ENCODE peak calls at places on chromosome 11, in six cellular contexts. K is transverse colon, F is GM23338, V is PC-9, T is lower lobe of right lung, G is stomach. Q is an unnamed sample. For H3K4me1, the result is how much of the 10 kb centered on the place peaks cover.

GRCh38 chr11:129503646-129504045 is 128.0 kb downstream of the BARX2 start:
- DNase-seq in K (no peak), F (no peak), V (peak), T (no peak), G (no peak), Q (no peak)

GRCh38 chr11:62678770-62679696 is at the start of gene UBXN1:
- DNase-seq in K (peak), F (peak), V (peak), T (peak), G (peak), Q (peak)

GRCh38 chr11:15769203-15769602 is 587.1 kb downstream of the SOX6 start:
- DNase-seq in K (peak), F (no peak), V (peak), T (no peak), G (peak), Q (no peak)

GRCh38 chr11:120432056-120433018 is 79.2 kb upstream of the GRIK4 start:
- DNase-seq in K (no peak), F (no peak), V (peak), T (no peak), G (no peak), Q (no peak)

GRCh38 chr11:60371854-60372253 is 6.5 kb upstream of the MS4A7 start:
- DNase-seq in K (no peak), F (no peak), V (no peak), T (no peak), G (no peak), Q (no peak)

GRCh38 chr11:69918231-69918937 is 99.2 kb upstream of the FGF3 start:
- DNase-seq in K (peak), F (no peak), V (no peak), T (peak), G (peak), Q (no peak)

GRCh38 chr11:18749681-18750319 is 23.8 kb upstream of the IGSF22 start:
- DNase-seq in K (no peak), F (peak), V (peak), T (no peak), G (no peak), Q (no peak)

GRCh38 chr11:133726576-133726975 is 118.7 kb downstream of the SPATA19 start:
- DNase-seq in K (no peak), F (no peak), V (no peak), T (no peak), G (no peak), Q (no peak)

GRCh38 chr11:109695696-109696095 is 273.7 kb downstream of the C11orf87 start:
- DNase-seq in K (no peak), F (no peak), V (no peak), T (no peak), G (no peak), Q (no peak)

GRCh38 chr11:18527512-18527911 is 770 bp upstream of the TSG101 start:
- DNase-seq in K (no peak), F (no peak), V (peak), T (no peak), G (no peak), Q (no peak)

GRCh38 chr11:59556883-59557205 is 45.5 kb downstream of the OR4D9 start:
- DNase-seq in K (no peak), F (peak), V (peak), T (no peak), G (no peak), Q (no peak)

GRCh38 chr11:3046190-3046589 is 11.0 kb downstream of the CARS1 start:
- DNase-seq in K (no peak), F (peak), V (no peak), T (no peak), G (no peak), Q (no peak)

GRCh38 chr11:17564687-17565042 is 17.6 kb downstream of the OTOG start:
- DNase-seq in K (no peak), F (peak), V (no peak), T (no peak), G (no peak), Q (no peak)

DNA sequence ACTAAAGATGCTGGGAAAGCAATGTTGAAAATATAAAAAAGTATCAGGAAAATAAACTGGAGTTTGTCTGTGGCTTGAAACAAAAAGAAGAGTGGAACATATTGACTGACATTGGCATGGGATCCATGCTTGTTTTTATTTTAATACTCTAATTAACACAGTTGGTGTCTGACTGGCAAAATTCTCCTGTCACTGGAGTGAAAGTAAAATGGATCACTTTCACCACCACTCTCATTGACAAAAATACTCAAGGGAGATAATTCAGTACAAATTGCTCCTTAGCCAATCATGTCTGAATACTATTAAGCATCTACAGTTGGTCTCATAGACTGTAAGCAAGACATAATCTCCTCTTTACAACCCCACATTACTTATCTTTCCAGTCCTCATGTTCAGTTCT is 101.8 kb downstream of the DCDC1 start:
- DNase-seq in K (no peak), F (no peak), V (no peak), T (no peak), G (no peak), Q (no peak)
- H3K4me3 ChIP-seq in K (no peak), F (no peak), V (no peak), T (no peak), G (no peak), Q (no peak)

DNA sequence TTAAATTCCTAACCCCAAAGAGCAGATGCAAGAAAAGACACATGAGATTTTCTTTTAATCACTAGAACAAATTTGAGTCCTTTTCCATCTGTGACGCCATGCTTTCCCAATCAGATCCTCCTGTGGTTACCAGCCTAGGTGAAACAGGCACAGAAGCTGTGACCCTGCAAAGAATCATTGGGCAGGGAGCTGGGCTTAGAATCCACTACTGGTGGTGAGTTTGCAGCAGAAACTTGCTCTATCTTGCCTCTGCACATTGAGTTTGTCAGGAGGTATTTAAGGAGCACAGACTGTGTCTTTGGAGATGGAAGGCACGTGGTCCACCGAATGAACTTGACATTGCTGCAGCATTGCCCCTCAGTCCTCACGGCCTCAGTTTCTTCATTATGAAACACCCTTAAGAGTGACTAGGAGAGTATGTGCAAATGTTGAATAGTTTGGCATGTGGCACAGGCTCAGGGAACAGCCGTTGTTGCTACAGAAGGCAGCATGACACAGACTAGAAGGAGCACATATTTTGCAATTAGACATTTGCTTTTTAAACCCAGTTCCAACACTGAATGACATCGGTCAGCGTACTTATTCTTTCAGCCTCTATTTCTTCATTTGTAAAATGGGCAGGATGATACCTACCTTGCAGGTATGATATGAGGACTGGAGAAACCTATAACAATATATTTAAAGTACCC is 127.6 kb downstream of the DBX1 start:
- DNase-seq in K (no peak), F (no peak), V (no peak), T (no peak), G (no peak), Q (no peak)
- H3K4me1 ChIP-seq in K (under half), F (half or more), V (half or more), T (under half), G (under half), Q (under half)

GRCh38 chr11:4580124-4580523 is 1.4 kb upstream of the OR52I2 start:
- DNase-seq in K (no peak), F (no peak), V (no peak), T (no peak), G (no peak), Q (no peak)

GRCh38 chr11:4581443-4581842 is at the start of gene OR52I2:
- DNase-seq in K (no peak), F (no peak), V (no peak), T (no peak), G (no peak), Q (no peak)

GRCh38 chr11:4576880-4577279 is 4.7 kb upstream of the OR52I2 start:
- DNase-seq in K (no peak), F (no peak), V (no peak), T (no peak), G (no peak), Q (no peak)

GRCh38 chr11:4577761-4578160 is 3.8 kb upstream of the OR52I2 start:
- DNase-seq in K (no peak), F (no peak), V (no peak), T (no peak), G (no peak), Q (no peak)

GRCh38 chr11:4578624-4579023 is 2.9 kb upstream of the OR52I2 start:
- DNase-seq in K (no peak), F (no peak), V (no peak), T (no peak), G (no peak), Q (no peak)
- H3K4me3 ChIP-seq in K (no peak), F (no peak), V (no peak), T (no peak), G (no peak), Q (no peak)

GRCh38 chr11:118908931-118909618 is 16.7 kb downstream of the BCL9L start:
- DNase-seq in K (peak), F (peak), V (peak), T (peak), G (peak), Q (no peak)
- H3K4me1 ChIP-seq in K (half or more), F (under half), V (half or more), T (half or more), G (half or more), Q (half or more)

GRCh38 chr11:35945137-35945518 is 1.3 kb downstream of the LDLRAD3 start:
- DNase-seq in K (no peak), F (no peak), V (no peak), T (no peak), G (no peak), Q (no peak)

GRCh38 chr11:35943761-35944502 is at the start of gene LDLRAD3:
- DNase-seq in K (peak), F (peak), V (peak), T (peak), G (peak), Q (no peak)

GRCh38 chr11:35943294-35943693 is 568 bp upstream of the LDLRAD3 start:
- DNase-seq in K (no peak), F (peak), V (no peak), T (no peak), G (no peak), Q (no peak)

GRCh38 chr11:35946766-35947165 is 2.9 kb downstream of the LDLRAD3 start:
- DNase-seq in K (no peak), F (no peak), V (no peak), T (no peak), G (no peak), Q (no peak)

DNA sequence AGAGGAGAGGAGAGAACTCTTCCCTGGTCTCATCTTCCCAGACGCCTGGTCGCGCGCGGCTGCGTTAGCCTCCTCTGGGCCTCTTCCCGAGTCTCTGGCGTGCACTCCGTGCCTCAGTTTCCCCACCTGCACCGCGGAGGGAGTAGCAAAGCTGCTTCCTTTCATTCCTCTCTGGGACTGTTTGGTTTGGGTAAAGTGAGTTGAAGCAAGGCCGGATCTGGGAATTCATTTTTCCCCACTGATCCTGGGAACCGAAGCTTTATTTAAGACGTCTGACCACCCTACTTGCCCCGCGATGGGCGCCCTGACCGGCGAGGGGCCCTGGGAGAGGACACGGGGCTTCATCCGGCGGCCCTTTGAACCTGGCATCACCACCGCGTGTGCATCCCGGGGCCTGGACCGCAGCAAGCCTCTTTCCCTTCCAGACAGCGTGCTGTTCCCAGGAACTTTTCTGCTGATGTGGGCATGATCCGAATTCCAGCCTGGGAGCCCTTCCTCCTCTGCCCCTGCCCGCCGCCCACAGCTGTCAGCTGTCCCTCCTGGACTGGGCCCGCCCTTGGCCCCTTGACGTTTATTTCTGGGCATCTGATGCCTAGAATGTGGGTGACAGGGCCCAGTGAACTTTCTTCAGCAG is 758 bp downstream of the LDLRAD3 start:
- DNase-seq in K (no peak), F (peak), V (no peak), T (peak), G (no peak), Q (no peak)
- H3K4me3 ChIP-seq in K (peak), F (peak), V (peak), T (peak), G (peak), Q (peak)

GRCh38 chr11:130873766-130874165 is 42.5 kb downstream of the SNX19 start:
- DNase-seq in K (no peak), F (no peak), V (no peak), T (no peak), G (no peak), Q (no peak)

GRCh38 chr11:130871616-130872015 is 44.7 kb downstream of the SNX19 start:
- DNase-seq in K (no peak), F (no peak), V (peak), T (no peak), G (no peak), Q (no peak)

GRCh38 chr11:130872513-130872912 is 43.8 kb downstream of the SNX19 start:
- DNase-seq in K (no peak), F (no peak), V (no peak), T (no peak), G (no peak), Q (no peak)

GRCh38 chr11:130872961-130873360 is 43.3 kb downstream of the SNX19 start:
- DNase-seq in K (no peak), F (no peak), V (no peak), T (no peak), G (no peak), Q (no peak)

DNA sequence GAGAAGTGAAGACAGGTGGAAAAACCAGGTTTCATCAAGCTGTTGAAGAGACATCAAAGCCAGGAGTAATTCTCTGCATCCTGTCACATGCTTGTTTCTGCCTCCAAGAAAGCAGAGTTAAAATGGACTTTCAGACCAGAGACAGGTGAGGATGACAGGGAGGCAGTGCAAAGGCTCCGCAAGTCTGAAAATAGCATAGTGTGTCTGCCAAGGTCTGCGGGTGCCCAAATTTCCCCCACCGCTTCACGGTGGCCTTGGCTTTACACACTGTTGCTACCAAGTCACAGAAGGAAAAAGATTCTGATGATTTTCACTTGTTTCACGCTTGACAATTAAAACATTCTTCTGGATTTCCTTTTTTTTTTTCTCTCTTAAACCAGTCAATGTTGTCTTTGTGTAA is 44.2 kb downstream of the SNX19 start:
- DNase-seq in K (no peak), F (no peak), V (no peak), T (no peak), G (no peak), Q (no peak)
- H3K4me1 ChIP-seq in K (under half), F (under half), V (under half), T (under half), G (under half), Q (under half)

GRCh38 chr11:117792992-117793391 is 4.0 kb downstream of the DSCAML1 start:
- DNase-seq in K (no peak), F (no peak), V (no peak), T (no peak), G (no peak), Q (no peak)

GRCh38 chr11:117794772-117795629 is 2.0 kb downstream of the DSCAML1 start:
- DNase-seq in K (no peak), F (peak), V (no peak), T (no peak), G (no peak), Q (no peak)

GRCh38 chr11:117795726-117796455 is 1.1 kb downstream of the DSCAML1 start:
- DNase-seq in K (no peak), F (peak), V (no peak), T (no peak), G (no peak), Q (no peak)

GRCh38 chr11:117793521-117793920 is 3.5 kb downstream of the DSCAML1 start:
- DNase-seq in K (no peak), F (no peak), V (no peak), T (no peak), G (no peak), Q (no peak)

GRCh38 chr11:117794144-117794543 is 2.9 kb downstream of the DSCAML1 start:
- DNase-seq in K (no peak), F (no peak), V (no peak), T (no peak), G (no peak), Q (no peak)
- H3K4me3 ChIP-seq in K (no peak), F (no peak), V (no peak), T (no peak), G (no peak), Q (no peak)

DNA sequence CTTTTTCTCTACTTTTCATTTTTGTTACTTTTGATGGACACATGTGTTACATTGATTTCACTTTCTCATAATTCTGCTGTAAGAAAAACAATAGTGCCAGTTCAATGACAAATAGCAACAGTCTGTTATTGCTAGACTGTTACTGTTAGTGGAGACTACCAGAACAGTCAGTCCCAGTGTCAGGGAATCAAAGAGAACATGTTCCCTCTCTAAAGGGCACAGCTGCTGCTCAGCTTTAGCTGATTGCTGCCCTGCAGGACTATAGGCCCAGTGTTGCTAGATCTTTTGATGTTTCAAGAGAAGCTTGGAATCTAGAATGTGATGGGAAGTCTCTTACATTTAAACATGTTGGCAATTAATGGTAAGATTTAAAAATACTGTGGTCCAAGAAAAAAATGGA is 3.4 kb downstream of the BIRC3 start:
- DNase-seq in K (no peak), F (no peak), V (peak), T (no peak), G (no peak), Q (no peak)
- H3K4me1 ChIP-seq in K (under half), F (under half), V (under half), T (under half), G (half or more), Q (under half)

DNA sequence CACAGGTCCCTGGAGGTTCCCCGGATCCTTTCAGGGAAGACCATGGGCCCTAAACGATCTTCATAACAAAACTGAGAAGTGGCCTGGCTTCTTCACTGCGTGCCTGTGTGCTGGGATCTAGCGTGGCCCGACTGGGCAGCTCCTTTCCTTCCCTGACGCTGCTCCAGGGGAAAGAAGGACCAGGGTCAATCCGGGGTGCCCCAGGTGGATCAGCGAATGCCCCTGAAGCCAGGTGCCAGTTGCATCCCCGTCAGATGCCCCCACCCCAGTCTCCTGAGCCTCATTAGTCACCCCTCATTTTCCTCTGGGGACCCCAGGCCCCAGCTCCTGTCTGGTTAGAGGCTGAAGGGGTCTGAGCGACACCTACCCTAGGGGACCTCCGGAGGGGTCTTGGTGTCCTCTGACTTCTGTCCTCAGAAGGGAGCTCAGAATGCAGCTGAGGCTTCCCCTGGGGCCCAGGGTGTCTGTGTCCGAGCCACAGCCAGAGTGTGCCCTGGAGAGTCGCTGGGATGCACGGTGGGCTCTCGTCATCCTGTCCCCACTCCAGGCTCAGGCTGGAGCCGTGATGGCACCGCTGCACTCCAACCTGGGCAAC is 18.7 kb upstream of the MUC6 start:
- DNase-seq in K (no peak), F (no peak), V (no peak), T (peak), G (no peak), Q (no peak)
- H3K4me3 ChIP-seq in K (no peak), F (no peak), V (no peak), T (no peak), G (no peak), Q (no peak)